ENCODE peak calls at places on chromosomes 5 and 9, in ten cellular contexts. K is right lobe of liver; Q is A549; J is left lung; T is tibial nerve; S is upper lobe of right lung; N is lower leg skin; C is gastrocnemius medialis; F is choroid plexus epithelial cell; I is CD8-positive, alpha-beta T cell. O is an unnamed sample.

GRCh38 chr5:61381968-61382367 is 49.9 kb downstream of the ZSWIM6 start:
- DNase-seq in N (no peak), I (no peak), K (no peak), C (no peak), S (no peak), T (no peak), F (no peak), Q (no peak), J (no peak), O (no peak)

GRCh38 chr5:777756-778161 is 6.8 kb downstream of the ZDHHC11B start:
- DNase-seq in C (no peak), F (no peak), I (no peak), S (peak), K (peak), J (no peak), N (no peak), T (no peak), Q (no peak), O (no peak)

GRCh38 chr5:167951121-167951520 is 340.3 kb upstream of the WWC1 start:
- DNase-seq in N (no peak), S (no peak), C (no peak), T (no peak), F (peak), J (no peak), Q (no peak), I (no peak), K (no peak), O (no peak)

GRCh38 chr5:128684951-128685350 is 146.9 kb upstream of the FBN2 start:
- DNase-seq in Q (no peak), S (no peak), I (no peak), T (no peak), C (no peak), F (peak), N (no peak), K (no peak), J (no peak), O (peak)

GRCh38 chr5:1507016-1507375 is 16.8 kb downstream of the LPCAT1 start:
- DNase-seq in I (no peak), F (no peak), S (no peak), T (no peak), K (no peak), Q (no peak), C (no peak), N (no peak), J (no peak), O (no peak)

GRCh38 chr9:129402931-129403742 is 217.8 kb downstream of the C9orf50 start:
- DNase-seq in J (no peak), S (no peak), I (no peak), T (no peak), C (no peak), F (no peak), Q (no peak), K (no peak), N (no peak), O (no peak)

GRCh38 chr9:135787776-135788575 is 86.0 kb downstream of the KCNT1 start:
- DNase-seq in Q (no peak), C (no peak), J (no peak), N (no peak), F (no peak), I (no peak), T (no peak), S (no peak), K (no peak), O (no peak)

GRCh38 chr9:7454490-7455110 is 345.0 kb downstream of the DMAC1 start:
- DNase-seq in Q (no peak), T (no peak), I (no peak), F (no peak), S (no peak), C (no peak), N (no peak), J (no peak), K (no peak), O (no peak)

GRCh38 chr5:34499001-34499734 is 157.0 kb upstream of the RAI14 start:
- DNase-seq in C (no peak), F (peak), J (no peak), I (peak), S (no peak), Q (peak), N (no peak), K (no peak), T (no peak), O (peak)

GRCh38 chr5:148408092-148408491 is 24.3 kb downstream of the FBXO38 start:
- DNase-seq in Q (no peak), C (no peak), T (no peak), F (no peak), N (no peak), I (no peak), J (no peak), K (no peak), S (no peak), O (no peak)

GRCh38 chr5:34538026-34538672 is 118.0 kb upstream of the RAI14 start:
- DNase-seq in I (no peak), F (no peak), S (peak), T (peak), C (no peak), Q (no peak), K (peak), N (no peak), J (no peak), O (peak)

GRCh38 chr5:130805601-130806000 is 359.5 kb downstream of the HINT1 start:
- DNase-seq in J (no peak), F (no peak), Q (no peak), I (no peak), C (no peak), N (no peak), S (no peak), T (no peak), K (no peak), O (no peak)

GRCh38 chr5:95018946-95019345 is 265.9 kb downstream of the MCTP1 start:
- DNase-seq in F (no peak), J (no peak), S (no peak), I (no peak), Q (no peak), N (no peak), K (no peak), C (no peak), T (no peak), O (no peak)

GRCh38 chr9:135045264-135046155 is 42.0 kb upstream of the OLFM1 start:
- DNase-seq in J (no peak), K (no peak), T (no peak), S (peak), C (no peak), I (no peak), N (peak), Q (no peak), F (no peak), O (no peak)

GRCh38 chr5:120152472-120152871 is 311.6 kb upstream of the PRR16 start:
- DNase-seq in K (no peak), S (no peak), C (no peak), I (no peak), T (no peak), N (no peak), Q (peak), F (peak), J (no peak), O (peak)

GRCh38 chr9:21833090-21833801 is 30.8 kb downstream of the MTAP start:
- DNase-seq in F (no peak), S (no peak), J (no peak), I (no peak), Q (no peak), C (no peak), N (no peak), K (no peak), T (no peak), O (no peak)

GRCh38 chr9:6565312-6565711 is 80.2 kb downstream of the GLDC start:
- DNase-seq in K (no peak), C (no peak), N (no peak), I (no peak), J (no peak), F (peak), Q (no peak), S (no peak), T (no peak), O (peak)

GRCh38 chr9:127143920-127144465 is 21.6 kb upstream of the ANGPTL2 start:
- DNase-seq in F (no peak), C (no peak), J (no peak), K (no peak), N (peak), T (no peak), Q (no peak), S (no peak), I (no peak), O (no peak)

GRCh38 chr9:76761448-76761847 is 2.8 kb upstream of the PCA3 start:
- DNase-seq in T (no peak), Q (no peak), F (peak), I (no peak), C (no peak), J (no peak), N (no peak), K (no peak), S (no peak), O (peak)

GRCh38 chr9:130039504-130040147 is 3.4 kb downstream of the FNBP1 start:
- DNase-seq in F (peak), Q (peak), S (no peak), K (no peak), J (no peak), T (no peak), C (no peak), I (no peak), N (no peak), O (no peak)

GRCh38 chr9:16676547-16676946 is 193.9 kb downstream of the BNC2 start:
- DNase-seq in Q (no peak), C (no peak), I (no peak), F (peak), T (no peak), K (no peak), J (no peak), S (no peak), N (no peak), O (no peak)

GRCh38 chr5:125564336-125564975 is 818.0 kb upstream of the ZNF608 start:
- DNase-seq in T (no peak), J (no peak), I (no peak), N (no peak), C (no peak), K (no peak), S (no peak), F (no peak), Q (no peak), O (no peak)

GRCh38 chr5:134371834-134372340 is 518 bp downstream of the UBE2B start:
- DNase-seq in K (peak), Q (peak), N (peak), T (peak), F (peak), I (peak), J (peak), S (peak), C (peak), O (peak)

GRCh38 chr5:22892441-22892840 is 39.3 kb upstream of the CDH12 start:
- DNase-seq in C (no peak), K (no peak), S (no peak), N (no peak), T (no peak), Q (no peak), F (peak), J (no peak), I (no peak), O (no peak)

GRCh38 chr5:62477801-62478200 is 65.2 kb downstream of the IPO11 start:
- DNase-seq in T (no peak), J (no peak), F (peak), N (no peak), C (no peak), Q (no peak), K (no peak), S (no peak), I (no peak), O (peak)

GRCh38 chr9:112278152-112278551 is 55.3 kb downstream of the PTBP3 start:
- DNase-seq in K (no peak), J (no peak), F (no peak), I (no peak), C (no peak), S (no peak), N (no peak), Q (no peak), T (no peak), O (no peak)

GRCh38 chr5:147216552-147217154 is 18.2 kb upstream of the STK32A start:
- DNase-seq in K (no peak), Q (no peak), T (no peak), S (no peak), F (peak), I (no peak), N (no peak), J (no peak), C (no peak), O (peak)

GRCh38 chr5:67680109-67680508 is 483.5 kb upstream of the CD180 start:
- DNase-seq in J (no peak), I (no peak), S (no peak), N (no peak), F (no peak), T (no peak), C (no peak), Q (no peak), K (no peak), O (peak)

GRCh38 chr9:6194934-6195333 is 20.7 kb upstream of the IL33 start:
- DNase-seq in Q (no peak), T (no peak), S (no peak), N (no peak), F (peak), I (no peak), C (no peak), K (no peak), J (no peak), O (no peak)

GRCh38 chr9:79688363-79688762 is 116.6 kb downstream of the TLE4 start:
- DNase-seq in C (no peak), Q (no peak), F (no peak), K (no peak), N (no peak), I (no peak), S (no peak), T (no peak), J (no peak), O (no peak)

GRCh38 chr9:135816179-135816970 is 91.0 kb downstream of the CAMSAP1 start:
- DNase-seq in J (no peak), F (peak), T (no peak), K (no peak), I (no peak), Q (no peak), S (peak), N (peak), C (no peak), O (no peak)

GRCh38 chr5:179270581-179271300 is 74.5 kb downstream of the ADAMTS2 start:
- DNase-seq in T (no peak), Q (no peak), N (peak), C (peak), F (no peak), K (peak), J (peak), S (peak), I (no peak), O (peak)

GRCh38 chr5:175609504-175609903 is 48.4 kb upstream of the HRH2 start:
- DNase-seq in K (no peak), N (no peak), Q (no peak), S (no peak), I (no peak), J (no peak), C (no peak), T (no peak), F (no peak), O (no peak)

GRCh38 chr5:41788800-41789395 is 81.3 kb downstream of the OXCT1 start:
- DNase-seq in J (no peak), T (no peak), C (no peak), F (peak), K (no peak), I (no peak), Q (no peak), S (no peak), N (no peak), O (peak)

GRCh38 chr9:89247431-89248370 is 63.3 kb upstream of the CKS2 start:
- DNase-seq in T (no peak), Q (no peak), S (no peak), N (no peak), K (no peak), I (no peak), F (peak), C (no peak), J (no peak), O (no peak)

GRCh38 chr9:7273575-7273974 is 515.8 kb downstream of the KDM4C start:
- DNase-seq in T (no peak), F (peak), Q (peak), C (no peak), N (no peak), I (no peak), K (peak), S (no peak), J (no peak), O (peak)

GRCh38 chr5:5592541-5592940 is 170.1 kb downstream of the ICE1 start:
- DNase-seq in N (peak), I (no peak), C (no peak), J (no peak), K (no peak), F (no peak), T (no peak), S (no peak), Q (no peak), O (no peak)

GRCh38 chr5:154309361-154309725 is 118.8 kb downstream of the GALNT10 start:
- DNase-seq in Q (peak), F (peak), I (no peak), N (peak), T (no peak), S (no peak), C (no peak), K (no peak), J (no peak), O (peak)

GRCh38 chr9:114317665-114318357 is 5.1 kb upstream of the ORM1 start:
- DNase-seq in S (peak), J (peak), C (no peak), Q (peak), T (no peak), N (peak), F (peak), K (no peak), I (no peak), O (peak)

GRCh38 chr5:171426266-171426665 is 6.8 kb downstream of the FGF18 start:
- DNase-seq in S (peak), K (no peak), C (no peak), I (no peak), J (no peak), Q (no peak), T (no peak), N (peak), F (no peak), O (no peak)

GRCh38 chr9:38686923-38687322 is 33.0 kb downstream of the FAM240B start:
- DNase-seq in T (no peak), Q (no peak), N (no peak), F (peak), J (no peak), I (no peak), K (no peak), S (no peak), C (no peak), O (no peak)

GRCh38 chr9:38685535-38685934 is 34.4 kb downstream of the FAM240B start:
- DNase-seq in Q (no peak), J (no peak), K (no peak), F (no peak), C (no peak), S (no peak), T (no peak), I (no peak), N (no peak), O (no peak)

GRCh38 chr9:38689678-38690077 is 30.3 kb downstream of the FAM240B start:
- DNase-seq in Q (peak), S (no peak), N (no peak), K (no peak), J (no peak), C (no peak), F (peak), T (no peak), I (no peak), O (no peak)

GRCh38 chr9:38687389-38687842 is 32.5 kb downstream of the FAM240B start:
- DNase-seq in C (no peak), J (peak), S (peak), F (peak), I (no peak), N (peak), T (no peak), K (peak), Q (peak), O (no peak)

DNA sequence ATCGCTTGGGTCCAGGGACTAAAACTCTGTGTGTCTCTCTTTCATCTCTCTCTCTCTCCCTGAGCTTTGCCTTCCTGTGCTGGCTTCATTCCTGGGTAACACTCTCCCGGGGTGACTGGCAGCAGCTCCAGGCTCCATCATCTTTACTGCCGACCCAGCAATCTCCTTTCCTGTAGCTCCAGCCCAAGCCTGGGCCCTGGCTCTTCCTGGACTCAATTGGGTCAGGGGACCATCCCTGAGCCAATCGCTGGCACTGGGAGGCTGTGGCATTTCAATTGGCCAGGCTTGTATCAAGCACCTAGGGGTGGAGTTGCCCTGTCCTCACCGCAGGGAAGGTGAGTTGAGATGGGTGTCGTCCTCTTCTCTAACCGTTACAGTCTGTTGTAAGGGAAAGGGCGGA is 31.9 kb downstream of the FAM240B start:
- DNase-seq in N (no peak), I (no peak), F (no peak), S (no peak), Q (no peak), J (no peak), K (no peak), T (no peak), C (no peak), O (no peak)
- H3K4me3 ChIP-seq in N (no peak), I (no peak), F (no peak), S (no peak), Q (peak), J (no peak), K (peak), T (no peak), C (no peak), O (no peak)

GRCh38 chr9:110254500-110254899 is 1.8 kb downstream of the TXN start:
- DNase-seq in C (no peak), K (no peak), N (no peak), I (no peak), J (no peak), T (no peak), Q (no peak), F (no peak), S (no peak), O (no peak)
- TF ChIP-seq CTCF in C (no peak), K (no peak), N (no peak), I (no peak), J (no peak), T (no peak), Q (no peak), F (no peak), S (no peak), O (no peak)

DNA sequence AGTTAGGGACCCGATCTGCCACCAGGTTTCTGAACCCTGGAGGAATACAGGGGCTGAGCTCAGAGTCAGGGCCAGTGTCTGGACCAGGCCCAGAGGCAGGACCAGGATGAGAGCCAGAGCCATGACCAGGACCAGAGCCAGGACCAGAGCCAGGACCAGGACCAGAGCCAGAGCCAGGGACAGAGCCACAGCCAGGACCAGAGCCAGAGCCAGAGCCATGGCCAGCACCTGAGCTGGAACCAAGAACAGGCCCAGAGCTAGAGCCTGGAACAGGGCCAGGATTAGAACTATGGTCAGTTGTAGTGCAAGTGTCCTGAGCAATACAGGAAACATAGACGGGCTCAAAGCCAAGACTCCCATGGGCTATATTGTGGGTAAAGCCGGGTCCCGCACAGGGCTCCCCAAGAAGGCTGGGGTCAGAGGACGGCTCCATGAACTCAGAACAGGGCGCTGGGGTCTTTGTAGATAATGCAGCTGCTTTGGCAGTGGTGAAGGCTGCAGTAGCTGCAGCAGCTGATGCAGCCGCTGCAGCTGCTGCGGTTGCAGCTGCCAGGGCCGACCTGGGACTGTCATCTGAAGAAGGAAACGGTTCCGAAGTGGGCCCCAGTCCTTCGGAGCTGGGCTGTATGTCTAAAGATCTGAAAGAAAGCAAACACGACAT is 568 bp downstream of the SPAG8 start:
- DNase-seq in I (no peak), Q (no peak), N (no peak), S (no peak), J (no peak), F (peak), C (peak), T (peak), K (peak), O (peak)
- H3K4me3 ChIP-seq in I (peak), Q (peak), N (peak), S (peak), J (peak), F (peak), C (peak), T (peak), K (peak), O (peak)

GRCh38 chr9:96655198-96655851 is at the start of gene PRXL2C:
- DNase-seq in N (peak), Q (peak), J (peak), K (peak), C (peak), F (peak), S (peak), I (peak), T (peak), O (peak)
- TF ChIP-seq CTCF in N (no peak), Q (no peak), J (no peak), K (no peak), C (no peak), F (no peak), S (no peak), I (no peak), T (no peak), O (no peak)

GRCh38 chr5:91162534-91163381 is 220.4 kb downstream of the ARRDC3 start:
- DNase-seq in I (peak), F (peak), J (peak), N (peak), C (peak), K (peak), Q (peak), T (peak), S (peak), O (peak)
- H3K4me3 ChIP-seq in I (no peak), F (no peak), J (no peak), N (no peak), C (no peak), K (no peak), Q (no peak), T (no peak), S (no peak), O (no peak)